ENCODE peak calls at places on chromosomes 6 and 20, in eight cellular contexts. B is GM23248; X is GM12865; F is activated naive CD4-positive, alpha-beta T cell treated with Interleukin-2 at 50 U/mL for 16 hours; T is HFFc6; O is EH; P is Caki2; H is cardiac muscle cell. Z is an unnamed sample.

GRCh38 chr6:127190552-127190951 is 72.1 kb downstream of the RSPO3 start:
- DNase-seq in B (peak), X (peak), F (no peak), T (peak), O (peak), P (peak), H (peak), Z (no peak)

GRCh38 chr6:17291778-17292177 is 10.6 kb downstream of the RBM24 start:
- DNase-seq in B (no peak), X (no peak), F (no peak), T (no peak), O (no peak), P (no peak), H (no peak), Z (no peak)

GRCh38 chr6:131001945-131002661 is 60.9 kb downstream of the EPB41L2 start:
- DNase-seq in B (no peak), X (no peak), F (no peak), T (no peak), O (peak), P (no peak), H (peak), Z (no peak)

GRCh38 chr20:50304501-50304856 is 113.8 kb downstream of the CEBPB start:
- DNase-seq in B (peak), X (no peak), F (no peak), T (peak), O (peak), P (no peak), H (peak), Z (peak)

GRCh38 chr6:42279144-42279781 is 61.6 kb upstream of the MRPS10 start:
- DNase-seq in B (peak), X (peak), F (no peak), T (peak), O (peak), P (peak), H (peak), Z (peak)

GRCh38 chr6:148342146-148343027 is at the start of gene SASH1:
- DNase-seq in B (peak), X (peak), F (peak), T (peak), O (peak), P (peak), H (peak), Z (peak)

GRCh38 chr20:56414842-56415765 is 3.0 kb downstream of the CASS4 start:
- DNase-seq in B (peak), X (no peak), F (peak), T (peak), O (peak), P (no peak), H (peak), Z (no peak)

GRCh38 chr6:36757206-36757605 is 59.6 kb downstream of the RAB44 start:
- DNase-seq in B (no peak), X (peak), F (peak), T (no peak), O (no peak), P (no peak), H (no peak), Z (peak)

GRCh38 chr20:21510414-21510971 is 3.4 kb downstream of the NKX2-2 start:
- DNase-seq in B (peak), X (no peak), F (no peak), T (no peak), O (no peak), P (no peak), H (no peak), Z (no peak)

GRCh38 chr6:36745283-36745682 is 47.7 kb downstream of the RAB44 start:
- DNase-seq in B (no peak), X (no peak), F (no peak), T (no peak), O (no peak), P (no peak), H (no peak), Z (no peak)

GRCh38 chr6:38212579-38212978 is 393.1 kb downstream of the ZFAND3 start:
- DNase-seq in B (no peak), X (no peak), F (no peak), T (no peak), O (peak), P (no peak), H (no peak), Z (no peak)

GRCh38 chr6:145067430-145067829 is 667.9 kb downstream of the EPM2A start:
- DNase-seq in B (peak), X (no peak), F (no peak), T (peak), O (peak), P (peak), H (no peak), Z (no peak)

GRCh38 chr6:3409699-3410384 is 47.0 kb downstream of the SLC22A23 start:
- DNase-seq in B (no peak), X (no peak), F (no peak), T (no peak), O (no peak), P (no peak), H (no peak), Z (peak)

GRCh38 chr6:44265003-44265842 is at the start of gene NFKBIE:
- DNase-seq in B (peak), X (peak), F (peak), T (peak), O (peak), P (peak), H (peak), Z (peak)

GRCh38 chr20:63915471-63915870 is 20.5 kb downstream of the DNAJC5 start:
- DNase-seq in B (no peak), X (no peak), F (no peak), T (no peak), O (no peak), P (no peak), H (no peak), Z (no peak)

GRCh38 chr20:46205349-46205748 is 87.2 kb downstream of the CD40 start:
- DNase-seq in B (no peak), X (no peak), F (no peak), T (no peak), O (no peak), P (no peak), H (no peak), Z (no peak)

GRCh38 chr20:47019106-47019824 is 124.6 kb downstream of the EYA2 start:
- DNase-seq in B (peak), X (no peak), F (no peak), T (peak), O (peak), P (no peak), H (peak), Z (no peak)

GRCh38 chr6:44514085-44514484 is 126.6 kb downstream of the CDC5L start:
- DNase-seq in B (no peak), X (no peak), F (no peak), T (no peak), O (no peak), P (no peak), H (no peak), Z (no peak)

GRCh38 chr20:58851221-58851968 is 693 bp upstream of the GNAS-AS1 start:
- DNase-seq in B (peak), X (no peak), F (no peak), T (no peak), O (peak), P (no peak), H (peak), Z (no peak)

GRCh38 chr20:2430538-2430937 is 40.1 kb downstream of the SNRPB start:
- DNase-seq in B (no peak), X (no peak), F (no peak), T (no peak), O (no peak), P (no peak), H (no peak), Z (no peak)

Z was measured in colonic mucosa.